ENCODE peak calls at places on chromosomes 6 and 20, in nine cellular contexts. O is mesothelial cell of epicardium; X is CD4-positive, alpha-beta memory T cell; T is NCI-H1105; M is Daoy; Z is A549; H is hippocampal formation; I is ELF-1; E is AG09319. D is an unnamed sample.

GRCh38 chr20:11777861-11778570 is 139.7 kb upstream of the BTBD3 start:
- DNase-seq in X (no peak), Z (no peak), I (no peak), O (no peak), M (peak; percentile 2), T (peak; percentile 91), E (no peak), H (no peak), D (no peak)

GRCh38 chr20:40868568-40869223 is 159.9 kb upstream of the TOP1 start:
- DNase-seq in T (no peak), M (peak; percentile 2), X (no peak), E (peak; percentile 73), Z (no peak), H (no peak), I (no peak), O (no peak), D (no peak)

GRCh38 chr20:20549699-20550098 is 162.7 kb downstream of the RALGAPA2 start:
- DNase-seq in E (peak; percentile 5), M (peak; percentile 53), Z (peak; percentile 17), H (no peak), I (no peak), X (no peak), O (no peak), T (no peak), D (no peak)

GRCh38 chr6:144411506-144412165 is 126.5 kb downstream of the UTRN start:
- DNase-seq in H (no peak), X (no peak), T (no peak), Z (no peak), O (no peak), M (peak; percentile 13), E (no peak), I (no peak), D (peak; percentile 16)

GRCh38 chr20:36728986-36729385 is 16.9 kb downstream of the NDRG3 start:
- DNase-seq in T (no peak), Z (peak; percentile 34), X (no peak), E (no peak), H (no peak), M (peak; percentile 26), I (peak; percentile 17), O (no peak), D (no peak)

GRCh38 chr6:116444092-116444491 is 17.1 kb upstream of the CALHM6 start:
- DNase-seq in I (no peak), X (peak; percentile 14), Z (peak; percentile 29), H (no peak), T (peak; percentile 17), E (no peak), M (peak; percentile 24), O (no peak), D (no peak)

GRCh38 chr6:111774346-111774703 is 98.9 kb downstream of the FYN start:
- DNase-seq in X (no peak), O (no peak), H (no peak), Z (no peak), M (no peak), I (no peak), E (no peak), T (no peak), D (no peak)

GRCh38 chr20:17969884-17970409 is 1.1 kb downstream of the MGME1 start:
- DNase-seq in E (no peak), O (no peak), Z (no peak), T (no peak), X (peak; percentile 31), I (peak; percentile 53), H (peak; percentile 17), M (peak; percentile 57), D (no peak)

GRCh38 chr20:61128701-61129655 is 123.1 kb upstream of the CDH4 start:
- DNase-seq in I (no peak), X (no peak), Z (no peak), E (no peak), T (no peak), O (no peak), M (no peak), H (no peak), D (no peak)

GRCh38 chr20:40176442-40176841 is 512.6 kb downstream of the MAFB start:
- DNase-seq in O (no peak), T (no peak), X (no peak), H (no peak), Z (no peak), I (no peak), E (no peak), M (no peak), D (no peak)

GRCh38 chr6:148037496-148037895 is 305.1 kb upstream of the SASH1 start:
- DNase-seq in Z (no peak), H (no peak), X (no peak), M (peak; percentile 42), E (no peak), I (no peak), T (no peak), O (no peak), D (no peak)

GRCh38 chr6:26122402-26122792 is 35.2 kb downstream of the HFE start:
- DNase-seq in I (peak; percentile 79), M (peak; percentile 54), O (no peak), Z (peak; percentile 74), X (no peak), E (no peak), H (no peak), T (no peak), D (no peak)

GRCh38 chr6:157840776-157841175 is 17.7 kb downstream of the SNX9 start:
- DNase-seq in Z (peak; percentile 10), M (peak; percentile 48), I (no peak), H (no peak), E (no peak), O (no peak), X (no peak), T (no peak), D (peak; percentile 48)

GRCh38 chr6:16544006-16544405 is 217.3 kb downstream of the ATXN1 start:
- DNase-seq in O (no peak), E (peak; percentile 89), Z (no peak), X (no peak), M (no peak), T (no peak), I (peak; percentile 14), H (no peak), D (peak; percentile 91)

GRCh38 chr6:129195666-129196065 is 312.7 kb downstream of the LAMA2 start:
- DNase-seq in E (no peak), X (no peak), M (no peak), H (no peak), O (no peak), Z (no peak), T (no peak), I (peak; percentile 80), D (no peak)

D was measured in epithelial cell of proximal tubule.